ENCODE peak calls at places on chromosome X, in nine cellular contexts. Q is WTC11; B is GM23248; A is naive thymus-derived CD8-positive, alpha-beta T cell; R is stimulated activated CD4-positive, alpha-beta T cell treated with anti-CD3 and anti-CD28 coated beads, Interleukin-15, amount 100 ng/mL, for 1 hour; C is activated CD4-positive, alpha-beta T cell treated with anti-CD3 and anti-CD28 coated beads for 48 hours; F is epithelial cell of esophagus; E is SK-N-MC; P is activated CD4-positive, CD25-positive, alpha-beta regulatory T cell. M is an unnamed sample.

GRCh38 chrX:19554786-19555185 is 39.5 kb upstream of the MAP3K15 start:
- DNase-seq in E (no peak), P (no peak), Q (no peak), B (peak), C (peak), F (peak), R (no peak), A (no peak), M (no peak)

GRCh38 chrX:44012484-44013096 is 39.4 kb upstream of the NDP start:
- DNase-seq in R (peak), E (no peak), F (peak), Q (no peak), C (peak), B (peak), A (peak), P (no peak), M (no peak)

GRCh38 chrX:143994206-143994605 is 110.3 kb downstream of the UBE2NL start:
- DNase-seq in P (no peak), B (no peak), E (no peak), C (no peak), F (peak), Q (no peak), R (no peak), A (no peak), M (no peak)

GRCh38 chrX:130746709-130747347 is 156.2 kb downstream of the ENOX2 start:
- DNase-seq in Q (no peak), E (no peak), F (no peak), A (no peak), C (no peak), B (peak), P (no peak), R (no peak), M (no peak)

GRCh38 chrX:11929476-11929875 is 171.4 kb downstream of the MSL3 start:
- DNase-seq in A (no peak), E (no peak), F (peak), P (no peak), B (no peak), Q (no peak), R (no peak), C (no peak), M (no peak)

GRCh38 chrX:41922125-41922521 is 1.2 kb downstream of the CASK start:
- DNase-seq in B (peak), A (no peak), C (peak), Q (no peak), P (no peak), F (peak), E (no peak), R (no peak), M (peak)

GRCh38 chrX:37454537-37455285 is 105.5 kb downstream of the PRRG1 start:
- DNase-seq in P (no peak), E (no peak), A (no peak), F (peak), B (peak), R (no peak), C (no peak), Q (no peak), M (no peak)

GRCh38 chrX:153539171-153539978 is 21.9 kb downstream of the ATP2B3 start:
- DNase-seq in P (peak), E (no peak), Q (peak), A (peak), C (peak), F (peak), B (peak), R (peak), M (no peak)

GRCh38 chrX:151789179-151789800 is 54.7 kb downstream of the CNGA2 start:
- DNase-seq in C (no peak), E (no peak), F (no peak), B (peak), R (no peak), P (no peak), Q (no peak), A (no peak), M (no peak)

GRCh38 chrX:9747644-9748043 is 18.0 kb downstream of the GPR143 start:
- DNase-seq in E (no peak), P (no peak), A (no peak), B (no peak), R (no peak), C (no peak), F (no peak), Q (no peak), M (no peak)

GRCh38 chrX:129726307-129727111 is 12.3 kb upstream of the XPNPEP2 start:
- DNase-seq in B (peak), E (no peak), F (peak), C (peak), A (no peak), R (peak), P (no peak), Q (peak), M (peak)

GRCh38 chrX:107025538-107025937 is 25.5 kb upstream of the MORC4 start:
- DNase-seq in B (peak), E (no peak), A (no peak), F (peak), C (no peak), Q (no peak), R (no peak), P (no peak), M (no peak)

GRCh38 chrX:22429704-22430103 is 157.0 kb downstream of the CBLL2 start:
- DNase-seq in P (no peak), E (no peak), C (no peak), B (no peak), A (no peak), Q (no peak), F (no peak), R (no peak), M (no peak)

GRCh38 chrX:118644378-118644777 is 83.0 kb upstream of the IL13RA1 start:
- DNase-seq in A (no peak), B (peak), E (no peak), F (peak), Q (no peak), C (no peak), P (no peak), R (no peak), M (no peak)

GRCh38 chrX:71540801-71541545 is 8.1 kb downstream of the OGT start:
- DNase-seq in A (no peak), C (no peak), F (peak), P (no peak), B (no peak), R (no peak), E (no peak), Q (no peak), M (no peak)

GRCh38 chrX:131792789-131793462 is 230.2 kb upstream of the STK26 start:
- DNase-seq in C (no peak), A (no peak), Q (no peak), B (peak), E (peak), P (no peak), F (no peak), R (no peak), M (no peak)

GRCh38 chrX:48616575-48616974 is 19.3 kb downstream of the WDR13 start:
- DNase-seq in R (no peak), P (no peak), Q (peak), A (no peak), F (no peak), E (no peak), C (no peak), B (no peak), M (no peak)

GRCh38 chrX:47523297-47523696 is 37.7 kb upstream of the ARAF start:
- DNase-seq in Q (peak), F (peak), E (no peak), P (peak), R (peak), A (peak), C (peak), B (peak), M (peak)

GRCh38 chrX:109344666-109345065 is 137.2 kb downstream of the GUCY2F start:
- DNase-seq in A (no peak), F (no peak), R (no peak), B (no peak), Q (no peak), E (no peak), P (no peak), C (no peak), M (no peak)

GRCh38 chrX:44784241-44784640 is 59.6 kb upstream of the DUSP21 start:
- DNase-seq in E (peak), C (no peak), F (no peak), R (no peak), B (peak), A (no peak), P (no peak), Q (no peak), M (no peak)